ENCODE peak calls at places on chromosomes 13 and 19, in nine cellular contexts. One of them, this sample, is unnamed.

GRCh38 chr19:18265611-18265981 is 8.7 kb downstream of the IQCN start:
- DNase-seq in nucleus accumbens: no peak
- DNase-seq in left cardiac atrium: no peak
- DNase-seq in stimulated activated CD4-positive, alpha-beta T cell treated with anti-CD3 and anti-CD28 coated beads, Interleukin-1b, Interleukin-23, amount 100 ng/mL, for 4 hours: no peak
- DNase-seq in IMR-90: no peak
- DNase-seq in NCI-H1105 treated with DMSO at 0.1 percent for 48 hours: no peak
- DNase-seq in ovary: no peak
- DNase-seq in tibial nerve: no peak
- DNase-seq in activated CD4-positive, alpha-beta T cell treated with anti-CD3 and anti-CD28 coated beads, Interleukin-2, amount 10 ng/mL, durations not matched to agents 7 days and 5 days: no peak
- DNase-seq in this sample: no peak

GRCh38 chr19:50315773-50316448 is 13.3 kb downstream of the KCNC3 start:
- DNase-seq in activated CD4-positive, alpha-beta T cell treated with anti-CD3 and anti-CD28 coated beads, Interleukin-2, amount 10 ng/mL, durations not matched to agents 7 days and 5 days: no peak
- DNase-seq in left cardiac atrium: no peak
- DNase-seq in ovary: no peak
- DNase-seq in nucleus accumbens: no peak
- DNase-seq in tibial nerve: no peak
- DNase-seq in NCI-H1105 treated with DMSO at 0.1 percent for 48 hours: peak
- DNase-seq in IMR-90: no peak
- DNase-seq in stimulated activated CD4-positive, alpha-beta T cell treated with anti-CD3 and anti-CD28 coated beads, Interleukin-1b, Interleukin-23, amount 100 ng/mL, for 4 hours: peak
- DNase-seq in this sample: no peak

GRCh38 chr13:103517066-103517767 is 451.0 kb upstream of the SLC10A2 start:
- DNase-seq in stimulated activated CD4-positive, alpha-beta T cell treated with anti-CD3 and anti-CD28 coated beads, Interleukin-1b, Interleukin-23, amount 100 ng/mL, for 4 hours: no peak
- DNase-seq in IMR-90: no peak
- DNase-seq in NCI-H1105 treated with DMSO at 0.1 percent for 48 hours: no peak
- DNase-seq in nucleus accumbens: no peak
- DNase-seq in left cardiac atrium: no peak
- DNase-seq in tibial nerve: no peak
- DNase-seq in ovary: no peak
- DNase-seq in activated CD4-positive, alpha-beta T cell treated with anti-CD3 and anti-CD28 coated beads, Interleukin-2, amount 10 ng/mL, durations not matched to agents 7 days and 5 days: no peak
- DNase-seq in this sample: no peak

GRCh38 chr19:51274037-51274370 is 23.1 kb downstream of the SIGLECL1 start:
- DNase-seq in ovary: no peak
- DNase-seq in IMR-90: no peak
- DNase-seq in stimulated activated CD4-positive, alpha-beta T cell treated with anti-CD3 and anti-CD28 coated beads, Interleukin-1b, Interleukin-23, amount 100 ng/mL, for 4 hours: no peak
- DNase-seq in left cardiac atrium: no peak
- DNase-seq in NCI-H1105 treated with DMSO at 0.1 percent for 48 hours: no peak
- DNase-seq in tibial nerve: no peak
- DNase-seq in nucleus accumbens: no peak
- DNase-seq in activated CD4-positive, alpha-beta T cell treated with anti-CD3 and anti-CD28 coated beads, Interleukin-2, amount 10 ng/mL, durations not matched to agents 7 days and 5 days: no peak
- DNase-seq in this sample: no peak

GRCh38 chr19:13768510-13768909 is 4.2 kb downstream of the MRI1 start:
- DNase-seq in tibial nerve: no peak
- DNase-seq in ovary: no peak
- DNase-seq in IMR-90: no peak
- DNase-seq in nucleus accumbens: no peak
- DNase-seq in stimulated activated CD4-positive, alpha-beta T cell treated with anti-CD3 and anti-CD28 coated beads, Interleukin-1b, Interleukin-23, amount 100 ng/mL, for 4 hours: no peak
- DNase-seq in NCI-H1105 treated with DMSO at 0.1 percent for 48 hours: no peak
- DNase-seq in left cardiac atrium: no peak
- DNase-seq in activated CD4-positive, alpha-beta T cell treated with anti-CD3 and anti-CD28 coated beads, Interleukin-2, amount 10 ng/mL, durations not matched to agents 7 days and 5 days: no peak
- DNase-seq in this sample: no peak

GRCh38 chr19:4521170-4521887 is 3.0 kb upstream of the PLIN4 start:
- DNase-seq in NCI-H1105 treated with DMSO at 0.1 percent for 48 hours: no peak
- DNase-seq in stimulated activated CD4-positive, alpha-beta T cell treated with anti-CD3 and anti-CD28 coated beads, Interleukin-1b, Interleukin-23, amount 100 ng/mL, for 4 hours: no peak
- DNase-seq in IMR-90: no peak
- DNase-seq in left cardiac atrium: no peak
- DNase-seq in ovary: peak
- DNase-seq in nucleus accumbens: no peak
- DNase-seq in tibial nerve: no peak
- DNase-seq in activated CD4-positive, alpha-beta T cell treated with anti-CD3 and anti-CD28 coated beads, Interleukin-2, amount 10 ng/mL, durations not matched to agents 7 days and 5 days: no peak
- DNase-seq in this sample: no peak

GRCh38 chr13:29170451-29171082 is 350.4 kb downstream of the MTUS2 start:
- DNase-seq in IMR-90: no peak
- DNase-seq in ovary: no peak
- DNase-seq in NCI-H1105 treated with DMSO at 0.1 percent for 48 hours: no peak
- DNase-seq in activated CD4-positive, alpha-beta T cell treated with anti-CD3 and anti-CD28 coated beads, Interleukin-2, amount 10 ng/mL, durations not matched to agents 7 days and 5 days: no peak
- DNase-seq in left cardiac atrium: no peak
- DNase-seq in tibial nerve: no peak
- DNase-seq in nucleus accumbens: no peak
- DNase-seq in stimulated activated CD4-positive, alpha-beta T cell treated with anti-CD3 and anti-CD28 coated beads, Interleukin-1b, Interleukin-23, amount 100 ng/mL, for 4 hours: no peak
- DNase-seq in this sample: no peak

GRCh38 chr19:46179076-46179740 is 31.2 kb downstream of the IGFL2 start:
- DNase-seq in IMR-90: no peak
- DNase-seq in tibial nerve: no peak
- DNase-seq in NCI-H1105 treated with DMSO at 0.1 percent for 48 hours: no peak
- DNase-seq in stimulated activated CD4-positive, alpha-beta T cell treated with anti-CD3 and anti-CD28 coated beads, Interleukin-1b, Interleukin-23, amount 100 ng/mL, for 4 hours: no peak
- DNase-seq in nucleus accumbens: no peak
- DNase-seq in activated CD4-positive, alpha-beta T cell treated with anti-CD3 and anti-CD28 coated beads, Interleukin-2, amount 10 ng/mL, durations not matched to agents 7 days and 5 days: no peak
- DNase-seq in left cardiac atrium: no peak
- DNase-seq in ovary: no peak
- DNase-seq in this sample: no peak

GRCh38 chr13:22114630-22115311 is 443.9 kb downstream of the FGF9 start:
- DNase-seq in nucleus accumbens: no peak
- DNase-seq in stimulated activated CD4-positive, alpha-beta T cell treated with anti-CD3 and anti-CD28 coated beads, Interleukin-1b, Interleukin-23, amount 100 ng/mL, for 4 hours: no peak
- DNase-seq in ovary: no peak
- DNase-seq in activated CD4-positive, alpha-beta T cell treated with anti-CD3 and anti-CD28 coated beads, Interleukin-2, amount 10 ng/mL, durations not matched to agents 7 days and 5 days: peak
- DNase-seq in IMR-90: peak
- DNase-seq in left cardiac atrium: no peak
- DNase-seq in tibial nerve: no peak
- DNase-seq in NCI-H1105 treated with DMSO at 0.1 percent for 48 hours: no peak
- DNase-seq in this sample: peak

GRCh38 chr13:99916366-99917103 is 55.0 kb downstream of the ZIC5 start:
- DNase-seq in left cardiac atrium: no peak
- DNase-seq in IMR-90: peak
- DNase-seq in ovary: no peak
- DNase-seq in NCI-H1105 treated with DMSO at 0.1 percent for 48 hours: peak
- DNase-seq in stimulated activated CD4-positive, alpha-beta T cell treated with anti-CD3 and anti-CD28 coated beads, Interleukin-1b, Interleukin-23, amount 100 ng/mL, for 4 hours: no peak
- DNase-seq in activated CD4-positive, alpha-beta T cell treated with anti-CD3 and anti-CD28 coated beads, Interleukin-2, amount 10 ng/mL, durations not matched to agents 7 days and 5 days: peak
- DNase-seq in nucleus accumbens: no peak
- DNase-seq in tibial nerve: no peak
- DNase-seq in this sample: no peak

GRCh38 chr13:49343731-49344130 is 96.0 kb downstream of the CDADC1 start:
- DNase-seq in tibial nerve: no peak
- DNase-seq in NCI-H1105 treated with DMSO at 0.1 percent for 48 hours: no peak
- DNase-seq in ovary: no peak
- DNase-seq in stimulated activated CD4-positive, alpha-beta T cell treated with anti-CD3 and anti-CD28 coated beads, Interleukin-1b, Interleukin-23, amount 100 ng/mL, for 4 hours: no peak
- DNase-seq in left cardiac atrium: no peak
- DNase-seq in IMR-90: no peak
- DNase-seq in activated CD4-positive, alpha-beta T cell treated with anti-CD3 and anti-CD28 coated beads, Interleukin-2, amount 10 ng/mL, durations not matched to agents 7 days and 5 days: no peak
- DNase-seq in nucleus accumbens: no peak
- DNase-seq in this sample: no peak

GRCh38 chr19:56253737-56254136 is 18.8 kb upstream of the EDDM13 start:
- DNase-seq in nucleus accumbens: no peak
- DNase-seq in NCI-H1105 treated with DMSO at 0.1 percent for 48 hours: peak
- DNase-seq in activated CD4-positive, alpha-beta T cell treated with anti-CD3 and anti-CD28 coated beads, Interleukin-2, amount 10 ng/mL, durations not matched to agents 7 days and 5 days: peak
- DNase-seq in ovary: no peak
- DNase-seq in left cardiac atrium: no peak
- DNase-seq in stimulated activated CD4-positive, alpha-beta T cell treated with anti-CD3 and anti-CD28 coated beads, Interleukin-1b, Interleukin-23, amount 100 ng/mL, for 4 hours: no peak
- DNase-seq in IMR-90: peak
- DNase-seq in tibial nerve: no peak
- DNase-seq in this sample: no peak

GRCh38 chr13:113000575-113000974 is 31.6 kb downstream of the MCF2L start:
- DNase-seq in nucleus accumbens: no peak
- DNase-seq in IMR-90: no peak
- DNase-seq in tibial nerve: no peak
- DNase-seq in activated CD4-positive, alpha-beta T cell treated with anti-CD3 and anti-CD28 coated beads, Interleukin-2, amount 10 ng/mL, durations not matched to agents 7 days and 5 days: no peak
- DNase-seq in NCI-H1105 treated with DMSO at 0.1 percent for 48 hours: no peak
- DNase-seq in left cardiac atrium: no peak
- DNase-seq in stimulated activated CD4-positive, alpha-beta T cell treated with anti-CD3 and anti-CD28 coated beads, Interleukin-1b, Interleukin-23, amount 100 ng/mL, for 4 hours: no peak
- DNase-seq in ovary: no peak
- DNase-seq in this sample: no peak

GRCh38 chr13:23673354-23673753 is 103.1 kb downstream of the TNFRSF19 start:
- DNase-seq in stimulated activated CD4-positive, alpha-beta T cell treated with anti-CD3 and anti-CD28 coated beads, Interleukin-1b, Interleukin-23, amount 100 ng/mL, for 4 hours: no peak
- DNase-seq in left cardiac atrium: no peak
- DNase-seq in ovary: no peak
- DNase-seq in NCI-H1105 treated with DMSO at 0.1 percent for 48 hours: no peak
- DNase-seq in IMR-90: peak
- DNase-seq in nucleus accumbens: no peak
- DNase-seq in tibial nerve: no peak
- DNase-seq in activated CD4-positive, alpha-beta T cell treated with anti-CD3 and anti-CD28 coated beads, Interleukin-2, amount 10 ng/mL, durations not matched to agents 7 days and 5 days: no peak
- DNase-seq in this sample: no peak

GRCh38 chr19:18173054-18173571 is 500 bp upstream of the IFI30 start:
- DNase-seq in left cardiac atrium: peak
- DNase-seq in nucleus accumbens: no peak
- DNase-seq in stimulated activated CD4-positive, alpha-beta T cell treated with anti-CD3 and anti-CD28 coated beads, Interleukin-1b, Interleukin-23, amount 100 ng/mL, for 4 hours: no peak
- DNase-seq in tibial nerve: no peak
- DNase-seq in ovary: peak
- DNase-seq in NCI-H1105 treated with DMSO at 0.1 percent for 48 hours: no peak
- DNase-seq in IMR-90: no peak
- DNase-seq in activated CD4-positive, alpha-beta T cell treated with anti-CD3 and anti-CD28 coated beads, Interleukin-2, amount 10 ng/mL, durations not matched to agents 7 days and 5 days: no peak
- DNase-seq in this sample: no peak

GRCh38 chr13:49444517-49445395 is 682 bp downstream of the SETDB2 start:
- DNase-seq in tibial nerve: no peak
- DNase-seq in IMR-90: peak
- DNase-seq in left cardiac atrium: no peak
- DNase-seq in activated CD4-positive, alpha-beta T cell treated with anti-CD3 and anti-CD28 coated beads, Interleukin-2, amount 10 ng/mL, durations not matched to agents 7 days and 5 days: peak
- DNase-seq in nucleus accumbens: no peak
- DNase-seq in stimulated activated CD4-positive, alpha-beta T cell treated with anti-CD3 and anti-CD28 coated beads, Interleukin-1b, Interleukin-23, amount 100 ng/mL, for 4 hours: no peak
- DNase-seq in NCI-H1105 treated with DMSO at 0.1 percent for 48 hours: peak
- DNase-seq in ovary: no peak
- DNase-seq in this sample: no peak

GRCh38 chr19:6809262-6809661 is 36.8 kb downstream of the VAV1 start:
- DNase-seq in stimulated activated CD4-positive, alpha-beta T cell treated with anti-CD3 and anti-CD28 coated beads, Interleukin-1b, Interleukin-23, amount 100 ng/mL, for 4 hours: no peak
- DNase-seq in left cardiac atrium: no peak
- DNase-seq in ovary: no peak
- DNase-seq in tibial nerve: no peak
- DNase-seq in activated CD4-positive, alpha-beta T cell treated with anti-CD3 and anti-CD28 coated beads, Interleukin-2, amount 10 ng/mL, durations not matched to agents 7 days and 5 days: no peak
- DNase-seq in nucleus accumbens: no peak
- DNase-seq in IMR-90: no peak
- DNase-seq in NCI-H1105 treated with DMSO at 0.1 percent for 48 hours: no peak
- DNase-seq in this sample: no peak

GRCh38 chr13:60645552-60646138 is 248.6 kb downstream of the TDRD3 start:
- DNase-seq in IMR-90: no peak
- DNase-seq in tibial nerve: no peak
- DNase-seq in NCI-H1105 treated with DMSO at 0.1 percent for 48 hours: no peak
- DNase-seq in ovary: no peak
- DNase-seq in nucleus accumbens: no peak
- DNase-seq in activated CD4-positive, alpha-beta T cell treated with anti-CD3 and anti-CD28 coated beads, Interleukin-2, amount 10 ng/mL, durations not matched to agents 7 days and 5 days: no peak
- DNase-seq in stimulated activated CD4-positive, alpha-beta T cell treated with anti-CD3 and anti-CD28 coated beads, Interleukin-1b, Interleukin-23, amount 100 ng/mL, for 4 hours: no peak
- DNase-seq in left cardiac atrium: no peak
- DNase-seq in this sample: no peak

GRCh38 chr13:108268713-108269112 is 805 bp upstream of the TNFSF13B start:
- DNase-seq in left cardiac atrium: no peak
- DNase-seq in NCI-H1105 treated with DMSO at 0.1 percent for 48 hours: no peak
- DNase-seq in ovary: no peak
- DNase-seq in activated CD4-positive, alpha-beta T cell treated with anti-CD3 and anti-CD28 coated beads, Interleukin-2, amount 10 ng/mL, durations not matched to agents 7 days and 5 days: no peak
- DNase-seq in nucleus accumbens: no peak
- DNase-seq in IMR-90: no peak
- DNase-seq in stimulated activated CD4-positive, alpha-beta T cell treated with anti-CD3 and anti-CD28 coated beads, Interleukin-1b, Interleukin-23, amount 100 ng/mL, for 4 hours: no peak
- DNase-seq in tibial nerve: no peak
- DNase-seq in this sample: no peak

GRCh38 chr13:27965740-27966640 is 3.1 kb downstream of the CDX2 start:
- DNase-seq in stimulated activated CD4-positive, alpha-beta T cell treated with anti-CD3 and anti-CD28 coated beads, Interleukin-1b, Interleukin-23, amount 100 ng/mL, for 4 hours: no peak
- DNase-seq in IMR-90: no peak
- DNase-seq in left cardiac atrium: no peak
- DNase-seq in tibial nerve: no peak
- DNase-seq in NCI-H1105 treated with DMSO at 0.1 percent for 48 hours: no peak
- DNase-seq in activated CD4-positive, alpha-beta T cell treated with anti-CD3 and anti-CD28 coated beads, Interleukin-2, amount 10 ng/mL, durations not matched to agents 7 days and 5 days: no peak
- DNase-seq in ovary: no peak
- DNase-seq in nucleus accumbens: no peak
- DNase-seq in this sample: no peak

GRCh38 chr13:46632171-46632570 is 79.2 kb downstream of the LRCH1 start:
- DNase-seq in nucleus accumbens: no peak
- DNase-seq in ovary: no peak
- DNase-seq in stimulated activated CD4-positive, alpha-beta T cell treated with anti-CD3 and anti-CD28 coated beads, Interleukin-1b, Interleukin-23, amount 100 ng/mL, for 4 hours: no peak
- DNase-seq in left cardiac atrium: no peak
- DNase-seq in NCI-H1105 treated with DMSO at 0.1 percent for 48 hours: no peak
- DNase-seq in tibial nerve: no peak
- DNase-seq in IMR-90: no peak
- DNase-seq in activated CD4-positive, alpha-beta T cell treated with anti-CD3 and anti-CD28 coated beads, Interleukin-2, amount 10 ng/mL, durations not matched to agents 7 days and 5 days: no peak
- DNase-seq in this sample: no peak

GRCh38 chr13:85741017-85741416 is 58.2 kb downstream of the SLITRK6 start:
- DNase-seq in NCI-H1105 treated with DMSO at 0.1 percent for 48 hours: no peak
- DNase-seq in activated CD4-positive, alpha-beta T cell treated with anti-CD3 and anti-CD28 coated beads, Interleukin-2, amount 10 ng/mL, durations not matched to agents 7 days and 5 days: no peak
- DNase-seq in stimulated activated CD4-positive, alpha-beta T cell treated with anti-CD3 and anti-CD28 coated beads, Interleukin-1b, Interleukin-23, amount 100 ng/mL, for 4 hours: no peak
- DNase-seq in nucleus accumbens: no peak
- DNase-seq in IMR-90: no peak
- DNase-seq in tibial nerve: no peak
- DNase-seq in left cardiac atrium: no peak
- DNase-seq in ovary: no peak
- DNase-seq in this sample: no peak

GRCh38 chr13:53285896-53286430 is 257.4 kb downstream of the OLFM4 start:
- DNase-seq in stimulated activated CD4-positive, alpha-beta T cell treated with anti-CD3 and anti-CD28 coated beads, Interleukin-1b, Interleukin-23, amount 100 ng/mL, for 4 hours: no peak
- DNase-seq in nucleus accumbens: no peak
- DNase-seq in activated CD4-positive, alpha-beta T cell treated with anti-CD3 and anti-CD28 coated beads, Interleukin-2, amount 10 ng/mL, durations not matched to agents 7 days and 5 days: no peak
- DNase-seq in left cardiac atrium: no peak
- DNase-seq in ovary: no peak
- DNase-seq in IMR-90: no peak
- DNase-seq in NCI-H1105 treated with DMSO at 0.1 percent for 48 hours: no peak
- DNase-seq in tibial nerve: no peak
- DNase-seq in this sample: no peak

GRCh38 chr13:98571955-98572662 is 4.8 kb downstream of the STK24 start:
- DNase-seq in left cardiac atrium: no peak
- DNase-seq in tibial nerve: no peak
- DNase-seq in IMR-90: peak
- DNase-seq in NCI-H1105 treated with DMSO at 0.1 percent for 48 hours: peak
- DNase-seq in activated CD4-positive, alpha-beta T cell treated with anti-CD3 and anti-CD28 coated beads, Interleukin-2, amount 10 ng/mL, durations not matched to agents 7 days and 5 days: peak
- DNase-seq in ovary: no peak
- DNase-seq in stimulated activated CD4-positive, alpha-beta T cell treated with anti-CD3 and anti-CD28 coated beads, Interleukin-1b, Interleukin-23, amount 100 ng/mL, for 4 hours: no peak
- DNase-seq in nucleus accumbens: no peak
- DNase-seq in this sample: peak

GRCh38 chr13:30340367-30341184 is 33.2 kb upstream of the KATNAL1 start:
- DNase-seq in NCI-H1105 treated with DMSO at 0.1 percent for 48 hours: no peak
- DNase-seq in ovary: peak
- DNase-seq in nucleus accumbens: no peak
- DNase-seq in activated CD4-positive, alpha-beta T cell treated with anti-CD3 and anti-CD28 coated beads, Interleukin-2, amount 10 ng/mL, durations not matched to agents 7 days and 5 days: no peak
- DNase-seq in stimulated activated CD4-positive, alpha-beta T cell treated with anti-CD3 and anti-CD28 coated beads, Interleukin-1b, Interleukin-23, amount 100 ng/mL, for 4 hours: no peak
- DNase-seq in left cardiac atrium: peak
- DNase-seq in tibial nerve: no peak
- DNase-seq in IMR-90: peak
- DNase-seq in this sample: no peak

GRCh38 chr13:32883501-32883900 is 132.7 kb upstream of the KL start:
- DNase-seq in nucleus accumbens: no peak
- DNase-seq in tibial nerve: no peak
- DNase-seq in stimulated activated CD4-positive, alpha-beta T cell treated with anti-CD3 and anti-CD28 coated beads, Interleukin-1b, Interleukin-23, amount 100 ng/mL, for 4 hours: no peak
- DNase-seq in activated CD4-positive, alpha-beta T cell treated with anti-CD3 and anti-CD28 coated beads, Interleukin-2, amount 10 ng/mL, durations not matched to agents 7 days and 5 days: no peak
- DNase-seq in IMR-90: peak
- DNase-seq in ovary: no peak
- DNase-seq in NCI-H1105 treated with DMSO at 0.1 percent for 48 hours: peak
- DNase-seq in left cardiac atrium: peak
- DNase-seq in this sample: no peak

GRCh38 chr13:102710261-102710679 is 15.4 kb upstream of the METTL21C start:
- DNase-seq in ovary: no peak
- DNase-seq in stimulated activated CD4-positive, alpha-beta T cell treated with anti-CD3 and anti-CD28 coated beads, Interleukin-1b, Interleukin-23, amount 100 ng/mL, for 4 hours: no peak
- DNase-seq in NCI-H1105 treated with DMSO at 0.1 percent for 48 hours: no peak
- DNase-seq in left cardiac atrium: no peak
- DNase-seq in tibial nerve: no peak
- DNase-seq in activated CD4-positive, alpha-beta T cell treated with anti-CD3 and anti-CD28 coated beads, Interleukin-2, amount 10 ng/mL, durations not matched to agents 7 days and 5 days: no peak
- DNase-seq in nucleus accumbens: no peak
- DNase-seq in IMR-90: peak
- DNase-seq in this sample: no peak

GRCh38 chr19:28482221-28482620 is 730.7 kb downstream of the UQCRFS1 start:
- DNase-seq in nucleus accumbens: no peak
- DNase-seq in left cardiac atrium: no peak
- DNase-seq in NCI-H1105 treated with DMSO at 0.1 percent for 48 hours: peak
- DNase-seq in ovary: no peak
- DNase-seq in tibial nerve: no peak
- DNase-seq in activated CD4-positive, alpha-beta T cell treated with anti-CD3 and anti-CD28 coated beads, Interleukin-2, amount 10 ng/mL, durations not matched to agents 7 days and 5 days: no peak
- DNase-seq in stimulated activated CD4-positive, alpha-beta T cell treated with anti-CD3 and anti-CD28 coated beads, Interleukin-1b, Interleukin-23, amount 100 ng/mL, for 4 hours: no peak
- DNase-seq in IMR-90: no peak
- DNase-seq in this sample: no peak

GRCh38 chr13:77698211-77699058 is 948 bp downstream of the SLAIN1 start:
- DNase-seq in ovary: peak
- DNase-seq in NCI-H1105 treated with DMSO at 0.1 percent for 48 hours: peak
- DNase-seq in IMR-90: no peak
- DNase-seq in left cardiac atrium: peak
- DNase-seq in nucleus accumbens: no peak
- DNase-seq in stimulated activated CD4-positive, alpha-beta T cell treated with anti-CD3 and anti-CD28 coated beads, Interleukin-1b, Interleukin-23, amount 100 ng/mL, for 4 hours: peak
- DNase-seq in tibial nerve: no peak
- DNase-seq in activated CD4-positive, alpha-beta T cell treated with anti-CD3 and anti-CD28 coated beads, Interleukin-2, amount 10 ng/mL, durations not matched to agents 7 days and 5 days: peak
- DNase-seq in this sample: peak

GRCh38 chr19:28130066-28130511 is 1082.9 kb downstream of the UQCRFS1 start:
- DNase-seq in tibial nerve: no peak
- DNase-seq in NCI-H1105 treated with DMSO at 0.1 percent for 48 hours: no peak
- DNase-seq in left cardiac atrium: no peak
- DNase-seq in activated CD4-positive, alpha-beta T cell treated with anti-CD3 and anti-CD28 coated beads, Interleukin-2, amount 10 ng/mL, durations not matched to agents 7 days and 5 days: no peak
- DNase-seq in stimulated activated CD4-positive, alpha-beta T cell treated with anti-CD3 and anti-CD28 coated beads, Interleukin-1b, Interleukin-23, amount 100 ng/mL, for 4 hours: no peak
- DNase-seq in IMR-90: no peak
- DNase-seq in nucleus accumbens: no peak
- DNase-seq in ovary: no peak
- DNase-seq in this sample: no peak

GRCh38 chr13:110506859-110507566 is 54.5 kb downstream of the RAB20 start:
- DNase-seq in ovary: peak
- DNase-seq in IMR-90: peak
- DNase-seq in left cardiac atrium: peak
- DNase-seq in tibial nerve: peak
- DNase-seq in NCI-H1105 treated with DMSO at 0.1 percent for 48 hours: peak
- DNase-seq in activated CD4-positive, alpha-beta T cell treated with anti-CD3 and anti-CD28 coated beads, Interleukin-2, amount 10 ng/mL, durations not matched to agents 7 days and 5 days: no peak
- DNase-seq in nucleus accumbens: no peak
- DNase-seq in stimulated activated CD4-positive, alpha-beta T cell treated with anti-CD3 and anti-CD28 coated beads, Interleukin-1b, Interleukin-23, amount 100 ng/mL, for 4 hours: no peak
- DNase-seq in this sample: no peak

This sample was measured in stimulated activated naive CD4-positive, alpha-beta T cell.